ENCODE peak calls at places on chromosomes 3 and 15, in seven cellular contexts. W, G, T, X, C, J and F are unnamed samples.

GRCh38 chr15:74431645-74432044 is 2.1 kb downstream of the SEMA7A start:
- DNase-seq in W (no peak), J (no peak), T (peak; percentile 51), C (no peak), X (no peak), G (no peak), F (no peak)

GRCh38 chr3:16508591-16508995 is 4.9 kb downstream of the RFTN1 start:
- DNase-seq in T (peak; percentile 58), G (no peak), X (no peak), W (no peak), J (no peak), C (no peak), F (no peak)

GRCh38 chr15:80836991-80837390 is 57.8 kb downstream of the CEMIP start:
- DNase-seq in G (no peak), C (no peak), W (no peak), T (no peak), J (no peak), X (peak; percentile 49), F (no peak)

GRCh38 chr3:132245547-132245946 is 71.7 kb upstream of the ACP3 start:
- DNase-seq in X (no peak), T (no peak), J (no peak), C (no peak), G (no peak), W (no peak), F (no peak)

GRCh38 chr15:100330221-100330620 is 11.6 kb downstream of the ADAMTS17 start:
- DNase-seq in G (no peak), C (no peak), J (no peak), W (no peak), T (peak; percentile 67), X (no peak), F (no peak)

GRCh38 chr3:167406876-167407492 is 26.9 kb upstream of the ZBBX start:
- DNase-seq in W (peak; percentile 69), T (peak; percentile 27), C (peak; percentile 19), X (peak; percentile 89), G (no peak), J (peak; percentile 9), F (no peak)

GRCh38 chr15:77634266-77634962 is 1.7 kb upstream of the LINGO1 start:
- DNase-seq in G (no peak), W (peak; percentile 74), T (peak; percentile 86), J (peak; percentile 43), X (peak; percentile 69), C (peak; percentile 60), F (peak; percentile 4)

GRCh38 chr3:17039579-17039978 is 154.8 kb downstream of the PLCL2 start:
- DNase-seq in X (no peak), T (no peak), W (peak; percentile 17), J (peak; percentile 92), G (no peak), C (no peak), F (no peak)

GRCh38 chr3:167691366-167691765 is 37.6 kb upstream of the WDR49 start:
- DNase-seq in X (no peak), C (no peak), G (no peak), T (peak; percentile 56), J (no peak), W (no peak), F (no peak)

GRCh38 chr3:18082551-18083272 is 340.3 kb upstream of the TBC1D5 start:
- DNase-seq in G (no peak), T (no peak), C (no peak), X (no peak), J (no peak), W (no peak), F (no peak)

GRCh38 chr3:40731445-40731844 is 206.7 kb downstream of the ZNF621 start:
- DNase-seq in G (no peak), W (no peak), J (no peak), T (no peak), C (no peak), X (no peak), F (no peak)

GRCh38 chr3:171874251-171874679 is 31.1 kb downstream of the TMEM212 start:
- DNase-seq in C (no peak), X (no peak), T (no peak), J (peak; percentile 98), G (no peak), W (peak; percentile 54), F (no peak)

GRCh38 chr3:14322001-14322400 is 80.4 kb upstream of the SLC6A6 start:
- DNase-seq in T (no peak), W (no peak), X (no peak), J (no peak), C (no peak), G (no peak), F (no peak)

GRCh38 chr3:101310580-101311375 is 9.6 kb downstream of the IMPG2 start:
- DNase-seq in T (no peak), J (peak; percentile 69), G (no peak), C (no peak), W (no peak), X (no peak), F (no peak)

GRCh38 chr15:100704281-100705055 is 102.1 kb downstream of the ASB7 start:
- DNase-seq in G (no peak), X (no peak), C (no peak), J (peak; percentile 85), W (no peak), T (no peak), F (no peak)

GRCh38 chr15:63044645-63045437 is 2.3 kb downstream of the TPM1 start:
- DNase-seq in J (peak; percentile 78), C (no peak), T (no peak), G (no peak), X (no peak), W (no peak), F (no peak)

GRCh38 chr3:69747511-69748248 is 8.4 kb downstream of the MITF start:
- DNase-seq in G (no peak), C (no peak), W (no peak), X (peak; percentile 29), J (peak; percentile 79), T (no peak), F (no peak)

GRCh38 chr3:162491957-162492356 is 995.3 kb downstream of the OTOL1 start:
- DNase-seq in W (no peak), J (peak; percentile 43), C (no peak), X (no peak), G (no peak), T (no peak), F (no peak)

GRCh38 chr3:119608591-119608990 is 10.9 kb downstream of the PLA1A start:
- DNase-seq in X (no peak), G (no peak), J (no peak), W (no peak), T (no peak), C (no peak), F (no peak)

GRCh38 chr3:31431322-31431721 is 101.4 kb upstream of the STT3B start:
- DNase-seq in T (no peak), J (no peak), C (no peak), G (no peak), X (no peak), W (no peak), F (no peak)

GRCh38 chr15:74530771-74531143 is 10.3 kb upstream of the ARID3B start:
- DNase-seq in C (no peak), G (no peak), J (no peak), X (no peak), T (no peak), W (no peak), F (no peak)